ENCODE peak calls at places on chromosomes 5 and 9, in eight cellular contexts. One of them, this sample, is unnamed.

GRCh38 chr5:172602712-172603289 is 38.3 kb upstream of the NEURL1B start:
- DNase-seq in HCT116: no peak
- DNase-seq in GM23248: no peak
- DNase-seq in MM.1S: no peak
- DNase-seq in PC-3: no peak
- DNase-seq in fibroblast of lung: no peak
- DNase-seq in HepG2: no peak
- DNase-seq in neural progenitor cell: no peak
- DNase-seq in this sample: peak

GRCh38 chr9:33263131-33263935 is 1.2 kb downstream of the BAG1 start:
- DNase-seq in HCT116: no peak
- DNase-seq in GM23248: peak
- DNase-seq in MM.1S: peak
- DNase-seq in PC-3: peak
- DNase-seq in fibroblast of lung: peak
- DNase-seq in HepG2: peak
- DNase-seq in neural progenitor cell: peak
- DNase-seq in this sample: peak

GRCh38 chr5:80481019-80481893 is 6.6 kb upstream of the FAM151B start:
- DNase-seq in HCT116: peak
- DNase-seq in GM23248: peak
- DNase-seq in MM.1S: peak
- DNase-seq in PC-3: peak
- DNase-seq in fibroblast of lung: peak
- DNase-seq in HepG2: peak
- DNase-seq in neural progenitor cell: peak
- DNase-seq in this sample: peak

GRCh38 chr5:40429258-40430111 is 250.2 kb upstream of the PTGER4 start:
- DNase-seq in HCT116: no peak
- DNase-seq in GM23248: peak
- DNase-seq in MM.1S: no peak
- DNase-seq in PC-3: peak
- DNase-seq in fibroblast of lung: no peak
- DNase-seq in HepG2: no peak
- DNase-seq in neural progenitor cell: no peak
- DNase-seq in this sample: no peak

GRCh38 chr5:4575608-4576007 is 564.5 kb upstream of the ADAMTS16 start:
- DNase-seq in HCT116: no peak
- DNase-seq in GM23248: no peak
- DNase-seq in MM.1S: no peak
- DNase-seq in PC-3: no peak
- DNase-seq in fibroblast of lung: no peak
- DNase-seq in HepG2: no peak
- DNase-seq in neural progenitor cell: no peak
- DNase-seq in this sample: no peak

GRCh38 chr5:1396029-1396816 is 49.0 kb downstream of the SLC6A3 start:
- DNase-seq in HCT116: no peak
- DNase-seq in GM23248: no peak
- DNase-seq in MM.1S: no peak
- DNase-seq in PC-3: no peak
- DNase-seq in fibroblast of lung: no peak
- DNase-seq in HepG2: no peak
- DNase-seq in neural progenitor cell: no peak
- DNase-seq in this sample: no peak

GRCh38 chr5:154892370-154892771 is 33.9 kb downstream of the CNOT8 start:
- DNase-seq in HCT116: no peak
- DNase-seq in GM23248: no peak
- DNase-seq in MM.1S: no peak
- DNase-seq in PC-3: no peak
- DNase-seq in fibroblast of lung: no peak
- DNase-seq in HepG2: no peak
- DNase-seq in neural progenitor cell: no peak
- DNase-seq in this sample: no peak

GRCh38 chr5:53425598-53426516 is 54.6 kb upstream of the FST start:
- DNase-seq in HCT116: peak
- DNase-seq in GM23248: peak
- DNase-seq in MM.1S: peak
- DNase-seq in PC-3: peak
- DNase-seq in fibroblast of lung: peak
- DNase-seq in HepG2: peak
- DNase-seq in neural progenitor cell: peak
- DNase-seq in this sample: peak

GRCh38 chr5:156119692-156120091 is 207.3 kb upstream of the SGCD start:
- DNase-seq in HCT116: no peak
- DNase-seq in GM23248: no peak
- DNase-seq in MM.1S: no peak
- DNase-seq in PC-3: no peak
- DNase-seq in fibroblast of lung: no peak
- DNase-seq in HepG2: no peak
- DNase-seq in neural progenitor cell: no peak
- DNase-seq in this sample: no peak

GRCh38 chr5:124997186-124997893 is 250.9 kb upstream of the ZNF608 start:
- DNase-seq in HCT116: no peak
- DNase-seq in GM23248: peak
- DNase-seq in MM.1S: no peak
- DNase-seq in PC-3: peak
- DNase-seq in fibroblast of lung: peak
- DNase-seq in HepG2: no peak
- DNase-seq in neural progenitor cell: no peak
- DNase-seq in this sample: no peak

GRCh38 chr9:136795027-136795402 is 1.1 kb upstream of the CCDC183 start:
- DNase-seq in HCT116: no peak
- DNase-seq in GM23248: no peak
- DNase-seq in MM.1S: no peak
- DNase-seq in PC-3: no peak
- DNase-seq in fibroblast of lung: no peak
- DNase-seq in HepG2: no peak
- DNase-seq in neural progenitor cell: no peak
- DNase-seq in this sample: no peak

GRCh38 chr9:98031935-98032334 is 24.6 kb upstream of the NANS start:
- DNase-seq in HCT116: no peak
- DNase-seq in GM23248: peak
- DNase-seq in MM.1S: no peak
- DNase-seq in PC-3: no peak
- DNase-seq in fibroblast of lung: peak
- DNase-seq in HepG2: no peak
- DNase-seq in neural progenitor cell: no peak
- DNase-seq in this sample: no peak

GRCh38 chr9:130451509-130452388 is 7.0 kb downstream of the ASS1 start:
- DNase-seq in HCT116: no peak
- DNase-seq in GM23248: peak
- DNase-seq in MM.1S: no peak
- DNase-seq in PC-3: peak
- DNase-seq in fibroblast of lung: peak
- DNase-seq in HepG2: peak
- DNase-seq in neural progenitor cell: no peak
- DNase-seq in this sample: peak

GRCh38 chr5:132714456-132715307 is 22.7 kb downstream of the KIF3A start:
- DNase-seq in HCT116: no peak
- DNase-seq in GM23248: peak
- DNase-seq in MM.1S: peak
- DNase-seq in PC-3: peak
- DNase-seq in fibroblast of lung: peak
- DNase-seq in HepG2: peak
- DNase-seq in neural progenitor cell: no peak
- DNase-seq in this sample: no peak

GRCh38 chr5:149932445-149933350 is 11.9 kb downstream of the PDE6A start:
- DNase-seq in HCT116: no peak
- DNase-seq in GM23248: peak
- DNase-seq in MM.1S: no peak
- DNase-seq in PC-3: peak
- DNase-seq in fibroblast of lung: no peak
- DNase-seq in HepG2: peak
- DNase-seq in neural progenitor cell: peak
- DNase-seq in this sample: no peak

GRCh38 chr9:137027369-137028012 is 546 bp downstream of the ABCA2 start:
- DNase-seq in HCT116: no peak
- DNase-seq in GM23248: peak
- DNase-seq in MM.1S: no peak
- DNase-seq in PC-3: peak
- DNase-seq in fibroblast of lung: peak
- DNase-seq in HepG2: no peak
- DNase-seq in neural progenitor cell: peak
- DNase-seq in this sample: peak

GRCh38 chr5:7347377-7347776 is 48.6 kb upstream of the ADCY2 start:
- DNase-seq in HCT116: no peak
- DNase-seq in GM23248: no peak
- DNase-seq in MM.1S: no peak
- DNase-seq in PC-3: no peak
- DNase-seq in fibroblast of lung: no peak
- DNase-seq in HepG2: no peak
- DNase-seq in neural progenitor cell: peak
- DNase-seq in this sample: no peak

DNA sequence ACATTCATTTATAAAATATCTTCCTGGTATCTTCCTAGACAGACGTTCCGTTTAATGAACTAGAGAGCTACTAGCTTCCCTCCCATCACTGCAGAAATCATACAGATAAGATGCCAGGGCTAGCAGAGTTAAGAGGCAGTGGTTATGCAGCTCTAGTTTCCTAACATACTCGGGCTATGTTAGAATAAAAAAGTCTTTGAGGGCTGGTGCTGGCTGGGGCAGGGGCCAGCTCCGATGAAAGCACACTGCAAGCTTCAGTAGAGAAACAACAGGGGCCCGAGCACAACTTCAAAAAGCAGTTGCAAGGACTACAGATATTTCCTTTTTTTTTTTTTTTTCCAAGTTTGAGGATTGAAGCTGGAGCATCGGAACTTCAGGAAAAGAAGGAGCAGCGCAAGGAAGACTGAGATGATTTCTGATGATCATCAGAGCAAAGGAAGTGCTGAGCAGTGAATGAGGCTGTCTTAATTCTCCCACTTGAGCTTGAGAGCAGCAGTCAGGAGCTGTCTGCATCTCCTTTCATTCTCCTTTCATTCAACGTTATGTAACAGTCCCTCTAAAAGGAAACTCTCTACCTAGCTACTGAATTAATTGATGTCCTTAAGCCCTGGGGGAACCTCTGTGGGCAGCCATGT is 47.7 kb upstream of the ADCY2 start:
- DNase-seq in HCT116: no peak
- DNase-seq in GM23248: no peak
- DNase-seq in MM.1S: no peak
- DNase-seq in PC-3: no peak
- DNase-seq in fibroblast of lung: no peak
- DNase-seq in HepG2: no peak
- DNase-seq in neural progenitor cell: peak
- DNase-seq in this sample: no peak
- H2AFZ ChIP-seq in HCT116: no peak
- H2AFZ ChIP-seq in GM23248: no peak
- H2AFZ ChIP-seq in MM.1S: no peak
- H2AFZ ChIP-seq in PC-3: no peak
- H2AFZ ChIP-seq in fibroblast of lung: no peak
- H2AFZ ChIP-seq in HepG2: no peak
- H2AFZ ChIP-seq in neural progenitor cell: peak
- H2AFZ ChIP-seq in this sample: no peak

GRCh38 chr9:124004608-124005007 is 7.0 kb upstream of the LHX2 start:
- DNase-seq in HCT116: no peak
- DNase-seq in GM23248: no peak
- DNase-seq in MM.1S: no peak
- DNase-seq in PC-3: no peak
- DNase-seq in fibroblast of lung: no peak
- DNase-seq in HepG2: no peak
- DNase-seq in neural progenitor cell: no peak
- DNase-seq in this sample: no peak
- TF ChIP-seq EZH2 in HCT116: no peak
- TF ChIP-seq EZH2 in GM23248: no peak
- TF ChIP-seq EZH2 in MM.1S: no peak
- TF ChIP-seq EZH2 in PC-3: no peak
- TF ChIP-seq EZH2 in fibroblast of lung: no peak
- TF ChIP-seq EZH2 in HepG2: no peak
- TF ChIP-seq EZH2 in neural progenitor cell: no peak
- TF ChIP-seq EZH2 in this sample: no peak

DNA sequence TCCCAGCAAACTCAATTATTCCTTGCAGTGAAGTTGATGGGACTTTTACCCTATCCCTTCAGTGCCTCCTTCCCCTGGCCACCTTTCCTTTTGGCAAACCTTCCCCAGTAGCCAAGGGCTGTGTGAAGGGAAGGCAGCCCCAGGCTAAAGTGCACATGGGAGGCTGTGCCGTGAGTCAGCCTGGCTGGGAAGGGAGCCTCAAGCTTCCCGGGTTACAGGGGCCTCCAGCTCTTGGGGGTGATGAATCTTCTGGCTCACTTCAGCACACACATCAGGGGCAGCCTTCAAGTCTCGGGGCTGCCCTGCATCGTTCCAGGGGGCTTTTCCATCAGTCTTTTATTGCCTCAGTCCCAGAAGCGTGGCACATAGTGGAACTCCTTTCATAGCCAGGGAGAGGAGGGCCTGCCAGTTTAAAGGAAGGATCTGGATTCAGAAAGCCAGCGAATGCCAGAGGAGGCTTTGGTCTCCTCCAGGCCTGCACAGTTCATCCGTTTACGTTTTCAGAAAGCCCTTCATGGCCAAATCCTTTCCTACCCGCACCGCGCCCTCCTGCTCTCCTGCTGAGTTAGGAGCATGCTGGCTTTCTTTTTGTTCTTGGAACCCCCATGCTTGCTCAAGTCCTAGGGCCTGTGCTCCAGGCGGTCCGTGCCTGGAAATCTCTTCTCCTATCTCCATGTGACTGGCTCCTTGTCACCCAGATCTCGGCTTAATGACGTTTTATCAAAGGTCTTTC is 134.8 kb upstream of the KLF4 start:
- DNase-seq in HCT116: no peak
- DNase-seq in GM23248: peak
- DNase-seq in MM.1S: no peak
- DNase-seq in PC-3: peak
- DNase-seq in fibroblast of lung: no peak
- DNase-seq in HepG2: no peak
- DNase-seq in neural progenitor cell: no peak
- DNase-seq in this sample: no peak
- H2AFZ ChIP-seq in HCT116: no peak
- H2AFZ ChIP-seq in GM23248: peak
- H2AFZ ChIP-seq in MM.1S: no peak
- H2AFZ ChIP-seq in PC-3: no peak
- H2AFZ ChIP-seq in fibroblast of lung: no peak
- H2AFZ ChIP-seq in HepG2: no peak
- H2AFZ ChIP-seq in neural progenitor cell: no peak
- H2AFZ ChIP-seq in this sample: no peak

GRCh38 chr9:77014597-77015263 is 4.7 kb upstream of the FOXB2 start:
- DNase-seq in HCT116: no peak
- DNase-seq in GM23248: peak
- DNase-seq in MM.1S: no peak
- DNase-seq in PC-3: no peak
- DNase-seq in fibroblast of lung: no peak
- DNase-seq in HepG2: no peak
- DNase-seq in neural progenitor cell: peak
- DNase-seq in this sample: no peak
- TF ChIP-seq EZH2 in HCT116: no peak
- TF ChIP-seq EZH2 in GM23248: no peak
- TF ChIP-seq EZH2 in MM.1S: no peak
- TF ChIP-seq EZH2 in PC-3: no peak
- TF ChIP-seq EZH2 in fibroblast of lung: peak
- TF ChIP-seq EZH2 in HepG2: no peak
- TF ChIP-seq EZH2 in neural progenitor cell: peak
- TF ChIP-seq EZH2 in this sample: peak

GRCh38 chr5:110736763-110737162 is 2.0 kb upstream of the SLC25A46 start:
- DNase-seq in HCT116: no peak
- DNase-seq in GM23248: no peak
- DNase-seq in MM.1S: no peak
- DNase-seq in PC-3: no peak
- DNase-seq in fibroblast of lung: no peak
- DNase-seq in HepG2: no peak
- DNase-seq in neural progenitor cell: no peak
- DNase-seq in this sample: peak
- H2AFZ ChIP-seq in HCT116: no peak
- H2AFZ ChIP-seq in GM23248: peak
- H2AFZ ChIP-seq in MM.1S: peak
- H2AFZ ChIP-seq in PC-3: no peak
- H2AFZ ChIP-seq in fibroblast of lung: no peak
- H2AFZ ChIP-seq in HepG2: peak
- H2AFZ ChIP-seq in neural progenitor cell: no peak
- H2AFZ ChIP-seq in this sample: no peak

GRCh38 chr9:93183663-93184438 is at the start of gene WNK2:
- DNase-seq in HCT116: no peak
- DNase-seq in GM23248: peak
- DNase-seq in MM.1S: peak
- DNase-seq in PC-3: peak
- DNase-seq in fibroblast of lung: no peak
- DNase-seq in HepG2: no peak
- DNase-seq in neural progenitor cell: peak
- DNase-seq in this sample: peak
- TF ChIP-seq EZH2 in HCT116: no peak
- TF ChIP-seq EZH2 in GM23248: no peak
- TF ChIP-seq EZH2 in MM.1S: no peak
- TF ChIP-seq EZH2 in PC-3: no peak
- TF ChIP-seq EZH2 in fibroblast of lung: peak
- TF ChIP-seq EZH2 in HepG2: no peak
- TF ChIP-seq EZH2 in neural progenitor cell: no peak
- TF ChIP-seq EZH2 in this sample: no peak